ENCODE peak calls at places on chromosomes 5 and 9, in seven cellular contexts. N is SK-N-SH, F is HCT116, Q is GM12878, M is HepG2, L is H1, K is K562. J is an unnamed sample.

GRCh38 chr5:59709346-59709821 is 184.1 kb downstream of the PDE4D start:
- DNase-seq in M (no peak), F (no peak), K (no peak), L (peak), N (no peak), Q (no peak), J (no peak)

GRCh38 chr5:139495644-139496435 is 13.3 kb upstream of the STING1 start:
- DNase-seq in K (peak), Q (no peak), L (no peak), F (no peak), M (no peak), N (no peak), J (no peak)

GRCh38 chr5:134477462-134478245 is 47.8 kb upstream of the JADE2 start:
- DNase-seq in M (no peak), L (no peak), N (no peak), Q (no peak), K (no peak), F (no peak), J (no peak)

GRCh38 chr5:151492729-151493128 is 45.3 kb downstream of the SLC36A1 start:
- DNase-seq in L (no peak), K (no peak), N (no peak), F (peak), Q (no peak), M (no peak), J (peak)

GRCh38 chr5:142164315-142164714 is 55.7 kb downstream of the NDFIP1 start:
- DNase-seq in L (no peak), K (no peak), F (no peak), M (no peak), Q (no peak), N (no peak), J (no peak)

GRCh38 chr5:124408738-124409453 is 337.5 kb downstream of the ZNF608 start:
- DNase-seq in M (no peak), F (no peak), Q (no peak), N (no peak), K (no peak), L (no peak), J (no peak)

GRCh38 chr5:62504129-62504528 is 74.5 kb upstream of the LRRC70 start:
- DNase-seq in L (no peak), F (no peak), K (no peak), N (no peak), M (no peak), Q (no peak), J (no peak)

GRCh38 chr5:14153932-14154646 is 10.9 kb downstream of the TRIO start:
- DNase-seq in F (no peak), K (no peak), L (no peak), M (no peak), N (no peak), Q (no peak), J (no peak)

GRCh38 chr5:148739524-148739923 is 85.2 kb upstream of the HTR4 start:
- DNase-seq in F (no peak), K (no peak), N (no peak), Q (no peak), L (no peak), M (peak), J (no peak)

GRCh38 chr5:155906046-155906445 is 420.9 kb upstream of the SGCD start:
- DNase-seq in M (no peak), N (no peak), F (no peak), L (no peak), K (no peak), Q (no peak), J (no peak)

GRCh38 chr5:43338856-43339255 is 25.6 kb upstream of the HMGCS1 start:
- DNase-seq in K (no peak), L (no peak), Q (no peak), F (no peak), M (no peak), N (no peak), J (no peak)

GRCh38 chr5:41636605-41637004 is 126.2 kb upstream of the PLCXD3 start:
- DNase-seq in F (peak), K (peak), N (peak), L (no peak), Q (no peak), M (peak), J (no peak)

GRCh38 chr5:146706321-146706972 is 172.1 kb downstream of the PPP2R2B start:
- DNase-seq in L (no peak), K (no peak), Q (no peak), M (peak), F (no peak), N (no peak), J (no peak)

GRCh38 chr9:131276107-131276888 is at the start of gene FAM78A:
- DNase-seq in L (no peak), Q (no peak), N (peak), K (no peak), M (no peak), F (no peak), J (no peak)

GRCh38 chr9:26234865-26235264 is 556.6 kb upstream of the TUSC1 start:
- DNase-seq in M (no peak), F (no peak), Q (no peak), K (no peak), L (no peak), N (no peak), J (no peak)

GRCh38 chr9:137028013-137028280 is at the start of gene ABCA2:
- DNase-seq in L (no peak), N (no peak), Q (no peak), F (no peak), M (no peak), K (no peak), J (no peak)

GRCh38 chr9:27371382-27371781 is 74.4 kb upstream of the EQTN start:
- DNase-seq in M (no peak), K (no peak), N (no peak), Q (no peak), F (peak), L (no peak), J (no peak)

GRCh38 chr5:107772418-107773310 is 101.9 kb upstream of the EFNA5 start:
- DNase-seq in M (no peak), F (no peak), Q (no peak), L (no peak), K (no peak), N (peak), J (no peak)

GRCh38 chr5:126686451-126687126 is 85.8 kb downstream of the PHAX start:
- DNase-seq in Q (peak), N (no peak), F (no peak), M (no peak), K (no peak), L (no peak), J (no peak)

GRCh38 chr5:133397432-133397831 is 214.9 kb downstream of the FSTL4 start:
- DNase-seq in N (no peak), Q (no peak), L (no peak), K (no peak), M (no peak), F (no peak), J (no peak)

GRCh38 chr5:1724822-1725602 is 74.6 kb downstream of the MRPL36 start:
- DNase-seq in M (no peak), N (no peak), Q (no peak), K (peak), F (no peak), L (no peak), J (no peak)

GRCh38 chr9:137740311-137740710 is 121.5 kb downstream of the EHMT1 start:
- DNase-seq in L (no peak), F (no peak), M (no peak), K (no peak), Q (no peak), N (peak), J (no peak)

GRCh38 chr9:95425910-95426551 is 90.7 kb downstream of the PTCH1 start:
- DNase-seq in L (no peak), M (peak), Q (no peak), F (no peak), N (no peak), K (peak), J (no peak)

GRCh38 chr9:27421567-27421966 is 102.5 kb upstream of the IFNK start:
- DNase-seq in N (no peak), M (no peak), F (no peak), L (no peak), K (no peak), Q (no peak), J (no peak)

GRCh38 chr9:27395484-27395921 is 98.6 kb upstream of the EQTN start:
- DNase-seq in L (peak), N (no peak), Q (no peak), F (no peak), M (no peak), K (no peak), J (no peak)

GRCh38 chr9:124384210-124384609 is 31.0 kb downstream of the PSMB7 start:
- DNase-seq in L (no peak), N (no peak), K (no peak), M (no peak), Q (no peak), F (no peak), J (no peak)

GRCh38 chr9:124384849-124385248 is 30.4 kb downstream of the PSMB7 start:
- DNase-seq in Q (no peak), F (no peak), M (no peak), L (no peak), N (no peak), K (no peak), J (no peak)

GRCh38 chr9:124385623-124386022 is 29.6 kb downstream of the PSMB7 start:
- DNase-seq in K (no peak), F (no peak), M (no peak), N (peak), L (no peak), Q (no peak), J (no peak)

GRCh38 chr9:124388275-124389048 is 26.8 kb downstream of the PSMB7 start:
- DNase-seq in K (peak), L (no peak), Q (no peak), F (no peak), M (peak), N (no peak), J (no peak)

GRCh38 chr9:124386201-124386600 is 29.0 kb downstream of the PSMB7 start:
- DNase-seq in K (no peak), F (no peak), N (no peak), M (peak), Q (no peak), L (no peak), J (no peak)
- H3K4me3 ChIP-seq in K (no peak), F (no peak), N (no peak), M (peak), Q (no peak), L (no peak), J (peak)

GRCh38 chr9:88746029-88746743 is 211.2 kb downstream of the NXNL2 start:
- DNase-seq in K (no peak), N (no peak), L (no peak), Q (no peak), F (no peak), M (no peak), J (no peak)

GRCh38 chr9:88747768-88748167 is 212.8 kb downstream of the NXNL2 start:
- DNase-seq in L (no peak), F (no peak), Q (no peak), K (peak), N (no peak), M (no peak), J (no peak)

GRCh38 chr9:88742483-88742882 is 207.5 kb downstream of the NXNL2 start:
- DNase-seq in N (no peak), M (no peak), L (no peak), K (no peak), F (no peak), Q (no peak), J (no peak)

GRCh38 chr9:88746744-88747398 is 211.9 kb downstream of the NXNL2 start:
- DNase-seq in N (no peak), K (no peak), L (no peak), F (no peak), M (no peak), Q (no peak), J (no peak)

DNA sequence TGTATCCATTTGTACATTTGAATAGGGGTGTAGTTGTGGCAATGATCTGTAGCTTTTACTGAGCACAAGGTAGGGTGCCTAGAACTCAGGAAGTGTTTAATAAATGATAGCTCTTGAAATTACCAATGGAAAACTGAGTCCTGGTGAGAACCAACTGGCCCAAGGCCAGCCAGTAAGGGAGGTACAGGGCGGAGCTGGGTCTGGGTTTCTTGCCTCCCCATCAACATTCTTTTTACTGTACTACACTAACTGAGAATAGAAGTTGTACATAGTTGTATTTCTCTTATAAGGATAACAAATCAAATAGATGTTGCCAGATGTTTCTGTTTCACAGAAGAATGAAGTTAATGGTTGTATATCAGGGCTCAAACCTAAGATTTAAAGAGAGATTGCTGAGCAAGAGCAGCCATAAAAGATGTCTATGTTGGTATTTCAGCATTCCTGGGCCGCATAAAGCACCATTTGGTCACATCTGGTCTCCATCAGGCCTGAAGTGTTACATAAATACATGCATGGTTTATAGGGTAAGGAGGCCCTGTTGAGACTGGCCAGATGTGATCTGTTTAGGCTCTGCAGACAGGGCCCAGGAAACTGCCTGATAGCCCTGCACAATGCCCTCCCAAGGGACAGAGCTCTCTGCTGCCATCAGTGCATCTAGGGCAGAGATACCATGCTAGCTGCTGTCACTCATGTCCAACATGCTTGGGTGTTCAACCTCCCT is 210.5 kb downstream of the NXNL2 start:
- DNase-seq in F (no peak), N (peak), Q (no peak), M (no peak), L (no peak), K (no peak), J (no peak)
- TF ChIP-seq SIN3A in F (no peak), N (no peak), Q (no peak), M (no peak), L (no peak), K (no peak), J (no peak)

GRCh38 chr5:166948679-166949078 is 1342.8 kb upstream of the WWC1 start:
- DNase-seq in K (no peak), L (no peak), N (no peak), M (no peak), Q (no peak), F (no peak), J (no peak)
- H3K4me3 ChIP-seq in K (no peak), L (no peak), N (no peak), M (no peak), Q (no peak), F (no peak), J (no peak)

DNA sequence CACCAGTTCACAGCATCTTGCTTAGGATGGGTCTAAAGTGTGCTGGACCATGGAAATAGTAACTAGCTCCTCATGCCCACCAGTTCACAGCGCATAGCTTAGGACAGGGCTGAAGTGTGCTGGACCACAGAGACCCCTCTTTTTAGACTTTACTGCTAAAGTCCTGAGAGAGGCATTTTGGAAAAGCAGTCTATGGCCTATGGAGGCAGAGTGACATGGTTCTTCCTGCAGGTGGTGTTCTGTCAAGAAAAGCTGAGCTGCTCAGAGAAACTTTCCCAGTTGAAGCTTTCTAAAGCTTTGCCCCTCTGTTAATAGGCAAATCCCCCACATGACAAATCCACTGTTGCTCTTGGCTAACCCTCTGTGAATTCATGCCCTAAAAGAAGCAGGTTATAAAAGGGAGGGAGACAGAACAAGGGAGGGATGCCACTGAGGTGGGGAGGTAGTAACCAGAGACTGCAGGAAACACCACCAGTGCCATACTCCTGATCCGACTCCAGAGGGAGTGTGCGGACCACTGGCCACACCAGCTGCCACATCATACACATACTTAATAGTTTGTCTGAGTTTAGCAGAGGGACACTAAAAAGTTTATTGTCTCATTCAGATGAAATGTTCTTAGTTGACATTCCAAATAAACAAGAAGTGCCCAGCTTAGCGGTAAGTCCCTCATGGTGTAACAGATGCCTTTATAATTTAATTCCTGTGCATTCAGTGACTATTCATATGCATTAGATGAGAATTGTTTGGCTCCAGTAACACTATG is 236.1 kb upstream of the NFIL3 start:
- DNase-seq in F (peak), L (no peak), N (peak), Q (no peak), K (peak), M (no peak), J (no peak)
- TF ChIP-seq SIN3A in F (no peak), L (no peak), N (no peak), Q (no peak), K (no peak), M (no peak), J (no peak)

GRCh38 chr9:107175826-107176500 is 107.1 kb upstream of the RAD23B start:
- DNase-seq in N (no peak), L (no peak), K (no peak), Q (no peak), F (no peak), M (no peak), J (no peak)

GRCh38 chr9:107176701-107177100 is 106.4 kb upstream of the RAD23B start:
- DNase-seq in Q (no peak), K (no peak), N (peak), F (no peak), M (no peak), L (no peak), J (no peak)

GRCh38 chr9:107174441-107174840 is 108.6 kb upstream of the RAD23B start:
- DNase-seq in L (no peak), F (no peak), K (no peak), Q (no peak), N (no peak), M (no peak), J (no peak)

GRCh38 chr9:107173422-107174180 is 109.5 kb upstream of the RAD23B start:
- DNase-seq in Q (no peak), K (no peak), F (no peak), M (no peak), L (no peak), N (no peak), J (no peak)

DNA sequence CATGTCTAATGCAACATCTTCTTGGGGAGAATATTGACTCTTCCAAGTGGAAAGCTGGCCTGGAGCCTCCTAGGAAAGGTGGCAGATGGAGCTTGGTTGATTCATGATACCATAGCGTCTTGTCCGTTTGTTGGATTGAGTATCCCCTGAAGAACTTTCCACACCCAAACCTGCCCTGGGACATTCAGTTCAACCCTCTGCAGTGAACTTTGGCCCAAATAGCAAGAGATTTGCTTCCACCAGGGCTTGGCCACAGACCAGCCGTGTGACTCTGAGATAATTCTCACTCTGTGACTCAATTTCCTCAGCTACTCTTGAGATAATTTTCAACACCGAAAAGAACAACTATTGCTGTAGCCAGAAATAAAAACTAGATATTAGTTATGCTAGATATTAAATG is 108.0 kb upstream of the RAD23B start:
- DNase-seq in K (no peak), F (no peak), M (no peak), N (no peak), Q (no peak), L (no peak), J (no peak)
- H3K4me3 ChIP-seq in K (no peak), F (no peak), M (no peak), N (no peak), Q (no peak), L (no peak), J (no peak)